ENCODE peak calls at places on chromosomes 6 and 20, in eight cellular contexts. One of them, this sample, is unnamed.

GRCh38 chr6:90691823-90692222 is 105.0 kb upstream of the MAP3K7 start:
- DNase-seq in ovary: no peak
- DNase-seq in psoas muscle: no peak
- DNase-seq in CD8-positive, alpha-beta T cell: no peak
- DNase-seq in H1: no peak
- DNase-seq in GM13977: no peak
- DNase-seq in BE2C: no peak
- DNase-seq in GM20000: no peak
- DNase-seq in this sample: no peak

GRCh38 chr6:33384581-33385020 is 7.0 kb upstream of the KIFC1 start:
- DNase-seq in BE2C: no peak
- DNase-seq in ovary: no peak
- DNase-seq in GM13977: no peak
- DNase-seq in GM20000: no peak
- DNase-seq in H1: no peak
- DNase-seq in CD8-positive, alpha-beta T cell: no peak
- DNase-seq in psoas muscle: no peak
- DNase-seq in this sample: no peak

GRCh38 chr6:113662688-113663333 is 194.3 kb upstream of the MARCKS start:
- DNase-seq in H1: no peak
- DNase-seq in GM20000: peak
- DNase-seq in ovary: no peak
- DNase-seq in GM13977: peak
- DNase-seq in BE2C: no peak
- DNase-seq in CD8-positive, alpha-beta T cell: no peak
- DNase-seq in psoas muscle: no peak
- DNase-seq in this sample: no peak

GRCh38 chr20:40110241-40110910 is 578.7 kb downstream of the MAFB start:
- DNase-seq in GM13977: no peak
- DNase-seq in BE2C: no peak
- DNase-seq in CD8-positive, alpha-beta T cell: no peak
- DNase-seq in ovary: no peak
- DNase-seq in GM20000: no peak
- DNase-seq in H1: no peak
- DNase-seq in psoas muscle: peak
- DNase-seq in this sample: no peak

GRCh38 chr20:37501940-37502339 is 19.1 kb upstream of the NNAT start:
- DNase-seq in ovary: no peak
- DNase-seq in CD8-positive, alpha-beta T cell: no peak
- DNase-seq in psoas muscle: no peak
- DNase-seq in H1: no peak
- DNase-seq in BE2C: no peak
- DNase-seq in GM20000: no peak
- DNase-seq in GM13977: no peak
- DNase-seq in this sample: no peak

GRCh38 chr20:61251529-61252393 is at the start of gene CDH4:
- DNase-seq in BE2C: no peak
- DNase-seq in GM13977: no peak
- DNase-seq in H1: peak
- DNase-seq in CD8-positive, alpha-beta T cell: no peak
- DNase-seq in GM20000: no peak
- DNase-seq in ovary: no peak
- DNase-seq in psoas muscle: no peak
- DNase-seq in this sample: no peak

GRCh38 chr6:22380236-22380635 is 83.4 kb upstream of the PRL start:
- DNase-seq in GM20000: no peak
- DNase-seq in BE2C: no peak
- DNase-seq in CD8-positive, alpha-beta T cell: no peak
- DNase-seq in ovary: no peak
- DNase-seq in GM13977: no peak
- DNase-seq in H1: no peak
- DNase-seq in psoas muscle: no peak
- DNase-seq in this sample: no peak

GRCh38 chr6:131852200-131852599 is 44.4 kb downstream of the ENPP1 start:
- DNase-seq in GM13977: no peak
- DNase-seq in H1: no peak
- DNase-seq in ovary: no peak
- DNase-seq in psoas muscle: no peak
- DNase-seq in CD8-positive, alpha-beta T cell: no peak
- DNase-seq in BE2C: no peak
- DNase-seq in GM20000: no peak
- DNase-seq in this sample: no peak

GRCh38 chr6:33850869-33851541 is 47.2 kb upstream of the MLN start:
- DNase-seq in psoas muscle: no peak
- DNase-seq in BE2C: no peak
- DNase-seq in GM13977: no peak
- DNase-seq in GM20000: no peak
- DNase-seq in H1: no peak
- DNase-seq in CD8-positive, alpha-beta T cell: no peak
- DNase-seq in ovary: no peak
- DNase-seq in this sample: no peak

GRCh38 chr6:33752139-33753015 is 5.7 kb upstream of the IP6K3 start:
- DNase-seq in H1: no peak
- DNase-seq in psoas muscle: no peak
- DNase-seq in GM20000: no peak
- DNase-seq in GM13977: no peak
- DNase-seq in CD8-positive, alpha-beta T cell: no peak
- DNase-seq in BE2C: no peak
- DNase-seq in ovary: no peak
- DNase-seq in this sample: no peak

GRCh38 chr6:86586195-86586594 is 351.1 kb upstream of the HTR1E start:
- DNase-seq in GM20000: no peak
- DNase-seq in H1: no peak
- DNase-seq in psoas muscle: no peak
- DNase-seq in ovary: no peak
- DNase-seq in CD8-positive, alpha-beta T cell: no peak
- DNase-seq in BE2C: no peak
- DNase-seq in GM13977: no peak
- DNase-seq in this sample: no peak

GRCh38 chr20:54980321-54980960 is 505.0 kb downstream of the DOK5 start:
- DNase-seq in BE2C: no peak
- DNase-seq in GM20000: no peak
- DNase-seq in GM13977: peak
- DNase-seq in psoas muscle: no peak
- DNase-seq in H1: no peak
- DNase-seq in CD8-positive, alpha-beta T cell: no peak
- DNase-seq in ovary: no peak
- DNase-seq in this sample: no peak

GRCh38 chr20:47178277-47178676 is 178.2 kb downstream of the ZMYND8 start:
- DNase-seq in BE2C: no peak
- DNase-seq in CD8-positive, alpha-beta T cell: no peak
- DNase-seq in H1: no peak
- DNase-seq in GM20000: no peak
- DNase-seq in ovary: no peak
- DNase-seq in GM13977: no peak
- DNase-seq in psoas muscle: no peak
- DNase-seq in this sample: no peak

GRCh38 chr6:149421132-149421531 is 21.1 kb downstream of the SUMO4 start:
- DNase-seq in psoas muscle: no peak
- DNase-seq in GM13977: no peak
- DNase-seq in ovary: no peak
- DNase-seq in H1: no peak
- DNase-seq in BE2C: no peak
- DNase-seq in GM20000: no peak
- DNase-seq in CD8-positive, alpha-beta T cell: no peak
- DNase-seq in this sample: no peak

GRCh38 chr6:149425224-149425623 is 25.2 kb downstream of the SUMO4 start:
- DNase-seq in H1: peak
- DNase-seq in GM13977: no peak
- DNase-seq in psoas muscle: no peak
- DNase-seq in GM20000: no peak
- DNase-seq in ovary: no peak
- DNase-seq in CD8-positive, alpha-beta T cell: no peak
- DNase-seq in BE2C: no peak
- DNase-seq in this sample: no peak

GRCh38 chr6:149425754-149426153 is 25.7 kb downstream of the SUMO4 start:
- DNase-seq in GM13977: no peak
- DNase-seq in BE2C: no peak
- DNase-seq in ovary: no peak
- DNase-seq in psoas muscle: no peak
- DNase-seq in CD8-positive, alpha-beta T cell: no peak
- DNase-seq in H1: peak
- DNase-seq in GM20000: no peak
- DNase-seq in this sample: no peak

GRCh38 chr6:149422581-149422980 is 22.5 kb downstream of the SUMO4 start:
- DNase-seq in CD8-positive, alpha-beta T cell: no peak
- DNase-seq in BE2C: no peak
- DNase-seq in GM20000: no peak
- DNase-seq in ovary: no peak
- DNase-seq in GM13977: no peak
- DNase-seq in psoas muscle: no peak
- DNase-seq in H1: no peak
- DNase-seq in this sample: no peak

GRCh38 chr6:149423946-149424440 is 23.9 kb downstream of the SUMO4 start:
- DNase-seq in GM13977: no peak
- DNase-seq in H1: no peak
- DNase-seq in CD8-positive, alpha-beta T cell: no peak
- DNase-seq in ovary: no peak
- DNase-seq in psoas muscle: no peak
- DNase-seq in BE2C: no peak
- DNase-seq in GM20000: no peak
- DNase-seq in this sample: no peak
- TF ChIP-seq CTCF in GM13977: no peak
- TF ChIP-seq CTCF in H1: no peak
- TF ChIP-seq CTCF in CD8-positive, alpha-beta T cell: no peak
- TF ChIP-seq CTCF in ovary: no peak
- TF ChIP-seq CTCF in psoas muscle: no peak
- TF ChIP-seq CTCF in BE2C: no peak
- TF ChIP-seq CTCF in GM20000: no peak
- TF ChIP-seq CTCF in this sample: no peak

GRCh38 chr6:168283686-168284025 is 35.9 kb downstream of the DACT2 start:
- DNase-seq in psoas muscle: no peak
- DNase-seq in GM13977: no peak
- DNase-seq in BE2C: no peak
- DNase-seq in H1: no peak
- DNase-seq in GM20000: no peak
- DNase-seq in ovary: no peak
- DNase-seq in CD8-positive, alpha-beta T cell: no peak
- DNase-seq in this sample: no peak

GRCh38 chr6:168282985-168283685 is 36.4 kb downstream of the DACT2 start:
- DNase-seq in CD8-positive, alpha-beta T cell: no peak
- DNase-seq in psoas muscle: no peak
- DNase-seq in BE2C: no peak
- DNase-seq in GM13977: no peak
- DNase-seq in H1: no peak
- DNase-seq in ovary: no peak
- DNase-seq in GM20000: no peak
- DNase-seq in this sample: no peak

GRCh38 chr6:168280899-168281245 is 38.7 kb downstream of the DACT2 start:
- DNase-seq in ovary: no peak
- DNase-seq in GM20000: no peak
- DNase-seq in BE2C: no peak
- DNase-seq in H1: no peak
- DNase-seq in GM13977: no peak
- DNase-seq in psoas muscle: no peak
- DNase-seq in CD8-positive, alpha-beta T cell: no peak
- DNase-seq in this sample: no peak

GRCh38 chr6:168280020-168280898 is 39.3 kb downstream of the DACT2 start:
- DNase-seq in BE2C: no peak
- DNase-seq in GM13977: no peak
- DNase-seq in psoas muscle: no peak
- DNase-seq in GM20000: no peak
- DNase-seq in CD8-positive, alpha-beta T cell: no peak
- DNase-seq in H1: no peak
- DNase-seq in ovary: no peak
- DNase-seq in this sample: no peak

GRCh38 chr6:168281826-168282225 is 37.8 kb downstream of the DACT2 start:
- DNase-seq in GM13977: no peak
- DNase-seq in GM20000: no peak
- DNase-seq in BE2C: no peak
- DNase-seq in psoas muscle: no peak
- DNase-seq in H1: no peak
- DNase-seq in CD8-positive, alpha-beta T cell: no peak
- DNase-seq in ovary: no peak
- DNase-seq in this sample: no peak
- TF ChIP-seq CTCF in GM13977: no peak
- TF ChIP-seq CTCF in GM20000: no peak
- TF ChIP-seq CTCF in BE2C: no peak
- TF ChIP-seq CTCF in psoas muscle: no peak
- TF ChIP-seq CTCF in H1: no peak
- TF ChIP-seq CTCF in CD8-positive, alpha-beta T cell: no peak
- TF ChIP-seq CTCF in ovary: no peak
- TF ChIP-seq CTCF in this sample: no peak

GRCh38 chr6:42932412-42932811 is 3.1 kb downstream of the CNPY3 start:
- DNase-seq in GM13977: no peak
- DNase-seq in GM20000: no peak
- DNase-seq in psoas muscle: no peak
- DNase-seq in ovary: no peak
- DNase-seq in BE2C: no peak
- DNase-seq in H1: no peak
- DNase-seq in CD8-positive, alpha-beta T cell: no peak
- DNase-seq in this sample: no peak

GRCh38 chr6:42928748-42929087 is 562 bp upstream of the CNPY3 start:
- DNase-seq in CD8-positive, alpha-beta T cell: no peak
- DNase-seq in ovary: no peak
- DNase-seq in BE2C: no peak
- DNase-seq in psoas muscle: no peak
- DNase-seq in GM20000: no peak
- DNase-seq in H1: no peak
- DNase-seq in GM13977: no peak
- DNase-seq in this sample: no peak

GRCh38 chr6:42933195-42933594 is 3.9 kb downstream of the CNPY3 start:
- DNase-seq in BE2C: no peak
- DNase-seq in GM20000: no peak
- DNase-seq in H1: no peak
- DNase-seq in ovary: no peak
- DNase-seq in GM13977: no peak
- DNase-seq in CD8-positive, alpha-beta T cell: no peak
- DNase-seq in psoas muscle: no peak
- DNase-seq in this sample: no peak

GRCh38 chr6:42929928-42930360 is 664 bp downstream of the CNPY3 start:
- DNase-seq in psoas muscle: no peak
- DNase-seq in ovary: no peak
- DNase-seq in GM20000: peak
- DNase-seq in GM13977: peak
- DNase-seq in H1: no peak
- DNase-seq in CD8-positive, alpha-beta T cell: no peak
- DNase-seq in BE2C: no peak
- DNase-seq in this sample: no peak

GRCh38 chr6:42929088-42929927 is at the start of gene CNPY3:
- DNase-seq in CD8-positive, alpha-beta T cell: peak
- DNase-seq in GM20000: peak
- DNase-seq in H1: peak
- DNase-seq in GM13977: peak
- DNase-seq in ovary: peak
- DNase-seq in BE2C: peak
- DNase-seq in psoas muscle: peak
- DNase-seq in this sample: peak
- TF ChIP-seq CTCF in CD8-positive, alpha-beta T cell: no peak
- TF ChIP-seq CTCF in GM20000: no peak
- TF ChIP-seq CTCF in H1: no peak
- TF ChIP-seq CTCF in GM13977: no peak
- TF ChIP-seq CTCF in ovary: no peak
- TF ChIP-seq CTCF in BE2C: no peak
- TF ChIP-seq CTCF in psoas muscle: no peak
- TF ChIP-seq CTCF in this sample: peak

DNA sequence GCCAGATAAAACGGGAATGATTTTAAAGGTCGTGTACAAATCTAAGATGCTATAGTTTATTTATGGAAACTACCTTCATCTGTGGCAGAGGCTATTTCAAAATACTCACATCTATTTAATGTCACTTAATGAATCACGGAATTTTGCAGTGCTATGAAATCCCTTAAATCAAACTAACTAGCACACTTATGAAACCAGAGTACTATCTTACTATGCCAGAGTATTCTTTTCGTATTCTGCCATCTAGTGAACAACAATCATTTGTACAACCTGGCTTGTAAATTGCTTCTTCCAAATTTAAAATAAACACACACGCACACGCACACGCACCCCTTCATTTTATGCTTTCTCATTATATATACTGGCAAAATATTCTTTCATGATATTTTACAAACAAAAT is 78.0 kb upstream of the BMP5 start:
- DNase-seq in ovary: no peak
- DNase-seq in GM20000: no peak
- DNase-seq in H1: no peak
- DNase-seq in GM13977: no peak
- DNase-seq in psoas muscle: no peak
- DNase-seq in BE2C: no peak
- DNase-seq in CD8-positive, alpha-beta T cell: no peak
- DNase-seq in this sample: no peak
- TF ChIP-seq CTCF in ovary: peak
- TF ChIP-seq CTCF in GM20000: no peak
- TF ChIP-seq CTCF in H1: no peak
- TF ChIP-seq CTCF in GM13977: no peak
- TF ChIP-seq CTCF in psoas muscle: peak
- TF ChIP-seq CTCF in BE2C: peak
- TF ChIP-seq CTCF in CD8-positive, alpha-beta T cell: no peak
- TF ChIP-seq CTCF in this sample: peak

This sample was measured in right atrium auricular region.